ENCODE peak calls at places on chromosome 3, in ten cellular contexts. U, Z, J, P, H, K, B, C, M and V are unnamed samples.

GRCh38 chr3:52891164-52891563 is 6.2 kb downstream of the STIMATE start:
- DNase-seq in U (no peak), Z (no peak), J (no peak), P (no peak), H (no peak), K (no peak), B (no peak), C (no peak), M (no peak), V (no peak)

GRCh38 chr3:94360982-94361381 is 298.1 kb downstream of the NSUN3 start:
- DNase-seq in U (no peak), Z (peak), J (no peak), P (no peak), H (peak), K (no peak), B (no peak), C (no peak), M (peak), V (no peak)

GRCh38 chr3:128471720-128472119 is 5.0 kb upstream of the DNAJB8 start:
- DNase-seq in U (no peak), Z (no peak), J (no peak), P (no peak), H (no peak), K (no peak), B (no peak), C (no peak), M (no peak), V (no peak)

GRCh38 chr3:9704343-9705322 is 1.0 kb downstream of the CPNE9 start:
- DNase-seq in U (peak), Z (peak), J (no peak), P (peak), H (no peak), K (peak), B (peak), C (peak), M (no peak), V (peak)

GRCh38 chr3:142152349-142152748 is 3.0 kb upstream of the TFDP2 start:
- DNase-seq in U (peak), Z (no peak), J (peak), P (peak), H (no peak), K (no peak), B (no peak), C (no peak), M (no peak), V (peak)

GRCh38 chr3:10693457-10693856 is 122.6 kb upstream of the SLC6A11 start:
- DNase-seq in U (no peak), Z (no peak), J (peak), P (no peak), H (no peak), K (no peak), B (no peak), C (no peak), M (no peak), V (no peak)

GRCh38 chr3:171257251-171258179 is 202.7 kb downstream of the TNIK start:
- DNase-seq in U (no peak), Z (peak), J (no peak), P (no peak), H (no peak), K (no peak), B (no peak), C (no peak), M (peak), V (no peak)

GRCh38 chr3:190597291-190597690 is 83.4 kb downstream of the IL1RAP start:
- DNase-seq in U (no peak), Z (peak), J (no peak), P (no peak), H (no peak), K (no peak), B (no peak), C (no peak), M (peak), V (no peak)

GRCh38 chr3:180183346-180183745 is 146.6 kb upstream of the PEX5L start:
- DNase-seq in U (no peak), Z (no peak), J (no peak), P (no peak), H (no peak), K (no peak), B (no peak), C (no peak), M (no peak), V (no peak)

GRCh38 chr3:187870360-187871203 is 125.3 kb upstream of the BCL6 start:
- DNase-seq in U (no peak), Z (no peak), J (no peak), P (no peak), H (no peak), K (no peak), B (no peak), C (no peak), M (no peak), V (no peak)

GRCh38 chr3:46212101-46212500 is 4.0 kb upstream of the CCR1 start:
- DNase-seq in U (no peak), Z (no peak), J (no peak), P (no peak), H (no peak), K (no peak), B (no peak), C (no peak), M (no peak), V (no peak)

GRCh38 chr3:23761440-23761896 is 44.3 kb upstream of the UBE2E1 start:
- DNase-seq in U (peak), Z (peak), J (peak), P (no peak), H (no peak), K (peak), B (no peak), C (peak), M (no peak), V (peak)

GRCh38 chr3:23217872-23218554 is 14.9 kb downstream of the UBE2E2 start:
- DNase-seq in U (no peak), Z (peak), J (no peak), P (no peak), H (no peak), K (no peak), B (no peak), C (no peak), M (peak), V (no peak)

GRCh38 chr3:127697531-127698240 is 24.9 kb downstream of the ABTB1 start:
- DNase-seq in U (peak), Z (peak), J (peak), P (peak), H (peak), K (peak), B (no peak), C (peak), M (peak), V (peak)

GRCh38 chr3:58429657-58430056 is 4.0 kb downstream of the PDHB start:
- DNase-seq in U (no peak), Z (peak), J (no peak), P (no peak), H (no peak), K (peak), B (no peak), C (no peak), M (no peak), V (no peak)

GRCh38 chr3:59812778-59813558 is 763.1 kb upstream of the CFAP20DC start:
- DNase-seq in U (no peak), Z (peak), J (no peak), P (no peak), H (no peak), K (no peak), B (no peak), C (no peak), M (peak), V (no peak)

GRCh38 chr3:13145826-13146642 is 72.8 kb upstream of the IQSEC1 start:
- DNase-seq in U (no peak), Z (no peak), J (no peak), P (no peak), H (peak), K (no peak), B (no peak), C (no peak), M (no peak), V (no peak)

GRCh38 chr3:79337798-79338197 is 430.0 kb downstream of the ROBO1 start:
- DNase-seq in U (no peak), Z (no peak), J (no peak), P (no peak), H (no peak), K (no peak), B (no peak), C (no peak), M (no peak), V (no peak)

GRCh38 chr3:78809941-78810340 is 957.9 kb downstream of the ROBO1 start:
- DNase-seq in U (peak), Z (no peak), J (no peak), P (no peak), H (no peak), K (no peak), B (no peak), C (no peak), M (no peak), V (no peak)

GRCh38 chr3:73094951-73095350 is 33.5 kb downstream of the EBLN2 start:
- DNase-seq in U (peak), Z (no peak), J (peak), P (peak), H (no peak), K (no peak), B (no peak), C (no peak), M (no peak), V (no peak)

GRCh38 chr3:126342991-126343661 is 14.1 kb downstream of the KLF15 start:
- DNase-seq in U (no peak), Z (no peak), J (peak), P (peak), H (peak), K (no peak), B (no peak), C (no peak), M (peak), V (no peak)

DNA sequence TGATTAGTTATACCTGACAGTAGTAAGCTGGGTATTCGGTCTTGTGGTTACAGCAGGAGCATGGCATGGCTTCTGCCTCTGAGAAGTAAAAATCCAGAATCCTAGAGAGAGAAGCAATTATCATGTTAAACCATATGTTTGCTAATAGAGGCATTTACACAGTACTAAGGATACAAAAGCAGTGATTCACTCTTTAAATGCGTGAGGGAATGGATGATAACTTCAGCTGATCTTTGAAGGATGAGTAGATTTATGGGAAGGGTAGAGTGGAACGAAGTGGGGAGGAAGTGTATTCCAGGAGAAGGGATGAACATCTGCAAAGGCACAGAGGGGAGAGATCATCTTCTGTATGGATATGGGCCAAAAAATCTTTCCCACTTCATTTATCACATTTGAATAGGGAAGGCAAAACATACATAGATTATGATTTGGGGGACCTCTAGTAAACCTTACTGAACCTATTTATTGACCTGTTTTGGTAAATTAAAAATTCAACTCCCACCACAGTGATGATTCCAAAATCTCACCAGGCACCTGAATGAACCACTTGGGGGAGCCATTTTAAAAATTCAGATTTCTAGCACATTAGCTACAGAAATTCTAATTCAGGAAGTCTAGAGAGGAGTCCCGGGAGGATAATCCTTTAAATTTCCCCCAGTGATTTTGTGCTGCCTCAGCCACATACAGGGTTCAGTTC is 35.1 kb downstream of the IGSF10 start:
- DNase-seq in U (no peak), Z (peak), J (no peak), P (no peak), H (no peak), K (peak), B (no peak), C (peak), M (peak), V (no peak)
- TF ChIP-seq CTCF in U (no peak), Z (peak), J (peak), P (no peak), H (no peak), K (no peak), B (peak), C (peak), M (peak), V (no peak)

DNA sequence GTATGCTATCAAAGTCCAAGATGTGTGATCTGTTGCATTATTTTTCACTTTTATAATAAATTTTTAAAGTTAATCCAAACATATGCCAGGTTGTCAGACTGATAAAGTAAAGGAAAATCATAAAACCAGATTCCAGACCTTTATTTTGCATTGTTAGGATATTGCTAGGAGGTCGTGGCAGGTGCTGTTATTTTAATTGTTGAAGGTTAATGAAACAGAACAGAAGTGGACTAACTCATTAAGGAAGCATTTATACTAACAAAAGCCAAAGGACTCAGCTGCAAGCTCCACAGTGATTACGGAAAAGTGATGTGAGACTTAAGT is 63.1 kb downstream of the DCLK3 start:
- DNase-seq in U (no peak), Z (peak), J (no peak), P (no peak), H (no peak), K (no peak), B (no peak), C (no peak), M (no peak), V (no peak)
- TF ChIP-seq CTCF in U (no peak), Z (no peak), J (no peak), P (no peak), H (no peak), K (no peak), B (no peak), C (no peak), M (no peak), V (no peak)

GRCh38 chr3:169104972-169105371 is 558.5 kb downstream of the MECOM start:
- DNase-seq in U (no peak), Z (peak), J (no peak), P (no peak), H (no peak), K (no peak), B (no peak), C (no peak), M (peak), V (no peak)

GRCh38 chr3:169103941-169104340 is 559.6 kb downstream of the MECOM start:
- DNase-seq in U (no peak), Z (peak), J (no peak), P (no peak), H (no peak), K (no peak), B (no peak), C (no peak), M (peak), V (no peak)

GRCh38 chr3:169110633-169111032 is 552.9 kb downstream of the MECOM start:
- DNase-seq in U (no peak), Z (peak), J (no peak), P (no peak), H (no peak), K (no peak), B (no peak), C (no peak), M (no peak), V (no peak)

GRCh38 chr3:169104541-169104940 is 559.0 kb downstream of the MECOM start:
- DNase-seq in U (no peak), Z (peak), J (no peak), P (no peak), H (no peak), K (no peak), B (no peak), C (no peak), M (peak), V (no peak)

DNA sequence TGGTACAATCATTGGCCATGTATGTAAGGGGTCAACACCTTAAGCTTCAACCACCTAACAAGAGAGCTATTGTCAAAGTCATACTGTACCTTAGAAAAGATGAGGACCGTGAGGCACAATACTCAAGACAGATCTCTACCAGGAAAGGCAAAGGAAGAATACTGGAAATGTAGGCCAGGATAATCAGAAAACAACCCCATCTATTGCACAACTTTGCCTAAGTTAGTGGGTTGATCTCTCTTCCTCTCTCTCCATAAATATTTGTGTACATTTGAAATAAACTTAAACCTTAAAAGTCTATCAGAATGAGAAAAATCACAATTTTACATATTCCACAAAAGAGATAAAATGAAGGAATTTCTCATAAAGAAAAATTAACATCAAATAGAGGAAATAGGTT is 556.9 kb downstream of the MECOM start:
- DNase-seq in U (no peak), Z (no peak), J (no peak), P (no peak), H (no peak), K (no peak), B (no peak), C (no peak), M (no peak), V (no peak)
- TF ChIP-seq CTCF in U (no peak), Z (no peak), J (no peak), P (no peak), H (no peak), K (no peak), B (no peak), C (no peak), M (no peak), V (no peak)

GRCh38 chr3:152026033-152026556 is 152.7 kb downstream of the SUCNR1 start:
- DNase-seq in U (peak), Z (peak), J (peak), P (no peak), H (no peak), K (no peak), B (no peak), C (peak), M (peak), V (no peak)
- TF ChIP-seq CTCF in U (peak), Z (peak), J (no peak), P (no peak), H (peak), K (no peak), B (no peak), C (peak), M (peak), V (no peak)

DNA sequence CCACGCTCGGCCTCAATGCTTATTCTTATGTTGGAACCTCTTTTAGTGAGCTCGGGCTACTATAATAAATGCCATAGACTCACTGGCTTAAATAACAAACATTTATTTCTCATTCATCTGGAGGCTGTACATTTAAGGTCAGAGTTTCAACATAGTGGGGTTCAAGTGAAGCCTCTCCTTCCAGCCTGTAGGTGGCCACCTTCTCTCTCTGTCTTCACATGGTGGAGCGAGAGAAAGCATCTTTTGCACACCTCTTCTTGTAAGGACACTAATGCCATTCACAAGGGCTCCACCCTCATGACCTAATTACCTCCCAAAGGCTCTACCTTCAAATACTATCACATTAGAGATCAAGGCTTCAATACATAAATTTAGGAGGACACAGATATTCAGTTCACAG is 520.3 kb upstream of the EPHA6 start:
- DNase-seq in U (no peak), Z (no peak), J (peak), P (no peak), H (no peak), K (no peak), B (no peak), C (no peak), M (no peak), V (no peak)
- TF ChIP-seq CTCF in U (no peak), Z (no peak), J (peak), P (no peak), H (no peak), K (no peak), B (peak), C (no peak), M (no peak), V (no peak)

GRCh38 chr3:4978259-4978965 is 825 bp upstream of the BHLHE40 start:
- DNase-seq in U (peak), Z (peak), J (peak), P (peak), H (peak), K (peak), B (no peak), C (peak), M (peak), V (peak)

GRCh38 chr3:4980229-4981159 is 1.3 kb downstream of the BHLHE40 start:
- DNase-seq in U (peak), Z (peak), J (peak), P (peak), H (peak), K (peak), B (peak), C (peak), M (peak), V (peak)

GRCh38 chr3:4977889-4978258 is 1.4 kb upstream of the BHLHE40 start:
- DNase-seq in U (no peak), Z (no peak), J (no peak), P (no peak), H (no peak), K (no peak), B (no peak), C (no peak), M (no peak), V (no peak)

GRCh38 chr3:4979401-4980228 is at the start of gene BHLHE40:
- DNase-seq in U (peak), Z (no peak), J (peak), P (peak), H (no peak), K (no peak), B (no peak), C (no peak), M (no peak), V (peak)

GRCh38 chr3:4978966-4979400 is 254 bp upstream of the BHLHE40 start:
- DNase-seq in U (peak), Z (peak), J (peak), P (peak), H (peak), K (peak), B (no peak), C (peak), M (peak), V (peak)
- TF ChIP-seq CTCF in U (no peak), Z (no peak), J (no peak), P (no peak), H (no peak), K (no peak), B (no peak), C (no peak), M (no peak), V (no peak)

DNA sequence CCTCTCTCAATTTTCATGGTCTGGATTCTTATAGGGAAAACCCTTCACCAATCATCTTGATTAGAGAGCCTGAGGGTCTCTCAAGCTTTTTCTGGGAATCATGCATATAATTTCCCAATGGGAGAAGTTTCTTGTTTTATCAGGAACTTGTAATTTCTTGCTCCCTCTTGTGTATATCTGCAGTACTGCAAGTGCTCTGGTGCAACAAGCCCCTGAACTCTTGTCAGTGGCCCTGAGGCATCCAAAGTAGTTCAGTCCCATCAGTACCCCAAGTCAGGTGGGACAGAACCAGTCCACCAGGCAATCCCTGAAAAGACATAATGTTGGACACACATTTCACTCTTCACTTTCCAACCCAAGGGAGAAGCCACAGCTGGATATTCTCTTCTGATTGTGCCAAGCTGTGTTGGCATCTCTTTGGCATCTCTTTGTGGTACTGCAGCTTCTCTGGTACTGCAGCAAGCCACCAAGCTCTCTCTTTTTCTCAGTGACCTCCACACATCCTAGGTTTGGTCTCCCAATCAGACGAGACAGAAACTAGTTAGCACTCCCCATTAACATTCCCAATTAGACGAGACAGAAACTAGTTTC is 214.5 kb downstream of the ZIC4 start:
- DNase-seq in U (peak), Z (peak), J (peak), P (peak), H (no peak), K (no peak), B (peak), C (peak), M (peak), V (peak)
- TF ChIP-seq CTCF in U (peak), Z (peak), J (peak), P (peak), H (peak), K (peak), B (peak), C (peak), M (peak), V (peak)